ENCODE peak calls at places on chromosomes 13 and 19, in nine cellular contexts. N, M, X, V, E, W, G, P and R are unnamed samples.

GRCh38 chr19:1280588-1281269 is 4.9 kb upstream of the EFNA2 start:
- DNase-seq in X (no peak), E (no peak), G (no peak), M (no peak), V (no peak), P (no peak), W (no peak), N (no peak), R (no peak)

GRCh38 chr19:33813391-33814101 is 16.9 kb downstream of the KCTD15 start:
- DNase-seq in V (no peak), G (no peak), M (no peak), E (no peak), N (no peak), X (no peak), W (no peak), P (peak), R (no peak)

GRCh38 chr19:45455707-45456499 is 11.9 kb upstream of the FOSB start:
- DNase-seq in E (peak), X (peak), G (peak), N (no peak), V (peak), W (peak), M (peak), P (peak), R (no peak)

GRCh38 chr13:85313761-85314503 is 485.3 kb downstream of the SLITRK6 start:
- DNase-seq in G (no peak), X (no peak), P (no peak), M (peak), V (no peak), E (no peak), W (peak), N (no peak), R (no peak)

GRCh38 chr13:76383671-76384461 is 502.3 kb downstream of the KCTD12 start:
- DNase-seq in G (no peak), M (peak), E (no peak), V (peak), N (no peak), W (peak), X (no peak), P (no peak), R (no peak)

GRCh38 chr13:39530996-39531395 is 72.0 kb downstream of the LHFPL6 start:
- DNase-seq in G (no peak), V (no peak), M (no peak), X (no peak), N (no peak), E (no peak), P (no peak), W (no peak), R (no peak)

GRCh38 chr13:104641309-104641708 is 1575.1 kb upstream of the SLC10A2 start:
- DNase-seq in G (no peak), N (no peak), E (no peak), M (peak), V (no peak), P (no peak), X (no peak), W (peak), R (no peak)

GRCh38 chr13:26061947-26062346 is 10.1 kb upstream of the SHISA2 start:
- DNase-seq in V (no peak), G (no peak), W (peak), P (no peak), E (no peak), N (no peak), X (no peak), M (peak), R (no peak)

GRCh38 chr13:93413972-93414717 is 187.5 kb downstream of the GPC6 start:
- DNase-seq in V (no peak), G (no peak), N (no peak), E (no peak), M (no peak), X (no peak), W (no peak), P (no peak), R (no peak)

GRCh38 chr13:27450921-27451461 is 627 bp upstream of the MTIF3 start:
- DNase-seq in W (peak), P (peak), V (peak), M (no peak), X (no peak), E (no peak), G (peak), N (peak), R (no peak)

GRCh38 chr19:43395561-43395960 is 19.1 kb upstream of the TEX101 start:
- DNase-seq in P (no peak), G (no peak), E (no peak), M (no peak), W (no peak), X (no peak), V (no peak), N (no peak), R (no peak)